ENCODE peak calls at places on chromosomes 3 and 15, in nine cellular contexts. K is kidney epithelial cell; L is fibroblast of pulmonary artery; F is activated CD8-positive, alpha-beta memory T cell treated with anti-CD3 and anti-CD28 coated beads, Interleukin-2, amount 50 U/mL, for 48 hours; E is Caki2; Q is cardiac fibroblast; P is EH; T is BJ; R is NCI-H1436 treated with DMSO at 0.1 percent for 48 hours. G is an unnamed sample.

GRCh38 chr3:183513046-183513706 is 42.3 kb downstream of the KLHL6 start:
- DNase-seq in K (no peak), L (no peak), F (peak), E (no peak), Q (no peak), P (peak), T (no peak), R (no peak), G (no peak)

GRCh38 chr3:147297756-147298155 is 108.6 kb downstream of the ZIC4 start:
- DNase-seq in K (no peak), L (peak), F (no peak), E (no peak), Q (no peak), P (no peak), T (no peak), R (no peak), G (no peak)

GRCh38 chr15:25251700-25252390 is 187.0 kb downstream of the UBE3A start:
- DNase-seq in K (no peak), L (no peak), F (no peak), E (no peak), Q (no peak), P (no peak), T (no peak), R (no peak), G (no peak)

GRCh38 chr15:80151148-80151547 is 1.7 kb upstream of the FAH start:
- DNase-seq in K (no peak), L (no peak), F (no peak), E (no peak), Q (no peak), P (no peak), T (no peak), R (no peak), G (no peak)

GRCh38 chr3:45225465-45226205 is 452 bp downstream of the TMEM158 start:
- DNase-seq in K (no peak), L (peak), F (peak), E (peak), Q (peak), P (peak), T (no peak), R (no peak), G (no peak)

GRCh38 chr3:27905625-27906024 is 183.5 kb upstream of the EOMES start:
- DNase-seq in K (no peak), L (no peak), F (no peak), E (no peak), Q (no peak), P (no peak), T (no peak), R (no peak), G (no peak)

GRCh38 chr3:111541911-111542483 is at the start of gene CD96:
- DNase-seq in K (no peak), L (peak), F (peak), E (no peak), Q (peak), P (peak), T (no peak), R (no peak), G (no peak)

GRCh38 chr3:33052671-33053070 is 44.3 kb downstream of the GLB1 start:
- DNase-seq in K (no peak), L (no peak), F (no peak), E (no peak), Q (no peak), P (no peak), T (no peak), R (no peak), G (no peak)

GRCh38 chr15:26439681-26440080 is 333.2 kb downstream of the GABRB3 start:
- DNase-seq in K (no peak), L (no peak), F (no peak), E (no peak), Q (no peak), P (no peak), T (no peak), R (no peak), G (no peak)

GRCh38 chr3:187973977-187974856 is 179.7 kb upstream of the LPP start:
- DNase-seq in K (no peak), L (no peak), F (no peak), E (no peak), Q (no peak), P (no peak), T (no peak), R (no peak), G (no peak)

GRCh38 chr15:28919201-28919627 is 33.4 kb downstream of the APBA2 start:
- DNase-seq in K (no peak), L (no peak), F (peak), E (peak), Q (no peak), P (no peak), T (no peak), R (no peak), G (no peak)

GRCh38 chr3:170128977-170129431 is 52.5 kb downstream of the PHC3 start:
- DNase-seq in K (no peak), L (peak), F (no peak), E (peak), Q (peak), P (peak), T (no peak), R (no peak), G (peak)

GRCh38 chr3:150890320-150890719 is 14.9 kb downstream of the MINDY4B start:
- DNase-seq in K (no peak), L (peak), F (no peak), E (no peak), Q (peak), P (peak), T (no peak), R (no peak), G (peak)

GRCh38 chr3:32392530-32393302 is 1.1 kb downstream of the CMTM7 start:
- DNase-seq in K (no peak), L (peak), F (peak), E (no peak), Q (peak), P (peak), T (no peak), R (no peak), G (no peak)

GRCh38 chr3:153051427-153052095 is 110.5 kb upstream of the RAP2B start:
- DNase-seq in K (peak), L (peak), F (no peak), E (peak), Q (peak), P (peak), T (peak), R (no peak), G (peak)

GRCh38 chr3:132380979-132381944 is 36.0 kb upstream of the DNAJC13 start:
- DNase-seq in K (no peak), L (no peak), F (no peak), E (no peak), Q (no peak), P (peak), T (no peak), R (no peak), G (no peak)

GRCh38 chr3:195550723-195551122 is 7.6 kb upstream of the PPP1R2 start:
- DNase-seq in K (no peak), L (no peak), F (peak), E (no peak), Q (no peak), P (no peak), T (no peak), R (no peak), G (no peak)

GRCh38 chr3:123371859-123372767 is 76.8 kb downstream of the ADCY5 start:
- DNase-seq in K (no peak), L (no peak), F (no peak), E (no peak), Q (no peak), P (no peak), T (no peak), R (no peak), G (no peak)

GRCh38 chr3:116946376-116946775 is 236.8 kb downstream of the TUSC7 start:
- DNase-seq in K (no peak), L (no peak), F (no peak), E (no peak), Q (no peak), P (no peak), T (no peak), R (no peak), G (no peak)

G was measured in NCI-H226.